ENCODE peak calls at places on chromosomes 13 and 19, in six cellular contexts. F is GM06990, R is kidney epithelial cell, Z is uterus, B is AG04450, V is natural killer cell. E is an unnamed sample.

GRCh38 chr19:13013649-13014048 is 18.4 kb downstream of the NFIX start:
- DNase-seq in F (no peak), R (no peak), Z (no peak), B (no peak), V (no peak), E (no peak)

GRCh38 chr13:44331912-44332840 is 41.4 kb upstream of the SERP2 start:
- DNase-seq in F (no peak), R (no peak), Z (peak; percentile 96), B (peak; percentile 75), V (no peak), E (no peak)

GRCh38 chr19:15091918-15092753 is 10.1 kb downstream of the OR1I1 start:
- DNase-seq in F (no peak), R (no peak), Z (peak; percentile 49), B (peak; percentile 39), V (peak; percentile 20), E (no peak)

GRCh38 chr19:9986787-9987281 is 23.5 kb downstream of the COL5A3 start:
- DNase-seq in F (no peak), R (no peak), Z (peak; percentile 37), B (no peak), V (no peak), E (no peak)

GRCh38 chr13:24625870-24626419 is 54.3 kb upstream of the ATP12A start:
- DNase-seq in F (no peak), R (no peak), Z (no peak), B (no peak), V (no peak), E (no peak)

GRCh38 chr19:51727349-51727880 is 3.6 kb upstream of the HAS1 start:
- DNase-seq in F (no peak), R (no peak), Z (no peak), B (no peak), V (no peak), E (no peak)

GRCh38 chr13:45238945-45239795 is 38.3 kb upstream of the KCTD4 start:
- DNase-seq in F (no peak), R (no peak), Z (no peak), B (no peak), V (no peak), E (no peak)

GRCh38 chr13:113545455-113545930 is 39.1 kb upstream of the TFDP1 start:
- DNase-seq in F (no peak), R (no peak), Z (no peak), B (no peak), V (no peak), E (no peak)

GRCh38 chr13:111216166-111216960 is 101.3 kb downstream of the ARHGEF7 start:
- DNase-seq in F (no peak), R (no peak), Z (no peak), B (no peak), V (no peak), E (no peak)

GRCh38 chr13:44653261-44653660 is 77.1 kb upstream of the TSC22D1 start:
- DNase-seq in F (no peak), R (no peak), Z (no peak), B (no peak), V (no peak), E (no peak)

GRCh38 chr19:27744926-27745844 is 1467.8 kb downstream of the UQCRFS1 start:
- DNase-seq in F (no peak), R (no peak), Z (no peak), B (no peak), V (no peak), E (no peak)

GRCh38 chr13:101489635-101490034 is 37.2 kb downstream of the ITGBL1 start:
- DNase-seq in F (no peak), R (no peak), Z (no peak), B (no peak), V (no peak), E (no peak)

GRCh38 chr13:46962286-46962941 is 65.6 kb upstream of the HTR2A start:
- DNase-seq in F (no peak), R (no peak), Z (no peak), B (no peak), V (no peak), E (no peak)

GRCh38 chr13:44385401-44385800 is 11.8 kb downstream of the SERP2 start:
- DNase-seq in F (no peak), R (no peak), Z (no peak), B (no peak), V (no peak), E (no peak)

GRCh38 chr19:48419158-48419920 is 25.9 kb downstream of the GRIN2D start:
- DNase-seq in F (peak; percentile 75), R (no peak), Z (peak; percentile 28), B (no peak), V (peak; percentile 66), E (peak; percentile 61)

GRCh38 chr19:48421548-48421947 is 24.2 kb upstream of the GRWD1 start:
- DNase-seq in F (no peak), R (no peak), Z (no peak), B (no peak), V (no peak), E (no peak)

GRCh38 chr19:48415869-48416268 is 22.4 kb downstream of the GRIN2D start:
- DNase-seq in F (no peak), R (no peak), Z (no peak), B (no peak), V (no peak), E (no peak)

GRCh38 chr19:48417436-48417835 is 24.0 kb downstream of the GRIN2D start:
- DNase-seq in F (no peak), R (no peak), Z (no peak), B (no peak), V (no peak), E (no peak)

DNA sequence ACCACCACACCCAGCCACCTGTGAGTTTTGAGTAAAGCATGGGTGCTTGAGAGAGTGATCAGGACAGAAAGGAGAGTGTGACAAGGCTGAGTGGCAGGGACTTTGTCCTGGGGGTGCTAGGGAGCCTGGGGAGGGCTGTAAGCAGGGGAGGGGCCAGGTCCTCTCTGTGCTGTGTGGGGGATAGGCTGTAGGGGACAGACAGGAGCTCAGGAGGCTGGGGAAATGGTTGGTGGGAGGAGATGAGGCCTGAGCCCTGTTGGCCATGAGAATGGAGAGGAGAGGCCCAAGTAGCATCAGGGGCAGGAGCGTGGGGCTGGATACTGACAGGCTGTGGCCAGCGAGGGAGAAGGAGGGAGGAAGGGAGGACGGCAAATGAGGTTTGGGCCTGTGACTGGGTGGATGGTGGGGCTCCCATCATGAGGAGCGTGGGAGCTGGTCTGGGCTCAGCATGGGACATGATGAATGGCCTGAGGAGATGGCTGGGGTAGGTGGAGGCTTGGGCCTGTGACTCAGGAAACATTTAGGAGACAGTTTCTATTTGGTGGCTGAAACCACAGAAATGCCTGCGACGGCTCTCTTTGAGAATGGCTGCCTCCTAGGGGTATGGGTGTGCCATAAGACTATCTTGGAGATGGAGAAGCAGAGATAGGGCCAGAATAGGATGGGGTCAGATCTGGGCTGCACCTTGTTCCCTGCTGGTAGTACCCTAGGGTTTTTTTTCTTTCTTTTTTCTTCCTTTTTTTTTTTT is 25.0 kb downstream of the GRIN2D start:
- DNase-seq in F (no peak), R (no peak), Z (no peak), B (no peak), V (no peak), E (no peak)
- TF ChIP-seq CTCF in F (no peak), R (no peak), Z (no peak), B (peak; percentile 15), V (no peak), E (no peak)

DNA sequence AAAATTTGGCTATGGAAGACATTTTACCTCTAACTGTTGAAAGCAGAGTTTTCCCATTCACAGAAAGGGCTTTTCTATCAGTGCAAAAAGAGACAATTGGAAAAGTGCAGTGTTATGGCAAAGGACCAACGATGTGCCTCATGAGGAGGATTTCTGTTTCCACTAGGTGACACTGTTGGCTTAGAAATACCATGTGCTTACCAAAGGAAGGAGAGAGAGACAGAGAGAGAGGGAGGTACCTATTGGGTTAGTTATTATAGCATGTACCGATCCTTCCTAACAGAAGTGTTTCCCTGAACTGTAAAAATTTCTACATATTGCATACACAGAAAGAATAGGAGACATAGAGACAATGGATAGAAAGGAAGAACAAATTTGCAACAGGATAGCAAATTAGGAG is 23.9 kb upstream of the PSG4 start:
- DNase-seq in F (no peak), R (no peak), Z (no peak), B (no peak), V (no peak), E (no peak)
- TF ChIP-seq CTCF in F (no peak), R (no peak), Z (no peak), B (peak; percentile 26), V (no peak), E (no peak)

GRCh38 chr19:42857544-42857867 is 22.0 kb downstream of the PSG1 start:
- DNase-seq in F (no peak), R (no peak), Z (no peak), B (no peak), V (no peak), E (no peak)
- TF ChIP-seq CTCF in F (no peak), R (no peak), Z (no peak), B (no peak), V (no peak), E (no peak)

GRCh38 chr13:37270206-37271001 is 164.9 kb upstream of the CSNK1A1L start:
- DNase-seq in F (no peak), R (no peak), Z (no peak), B (no peak), V (no peak), E (no peak)
- TF ChIP-seq CTCF in F (no peak), R (no peak), Z (no peak), B (peak; percentile 17), V (no peak), E (no peak)

DNA sequence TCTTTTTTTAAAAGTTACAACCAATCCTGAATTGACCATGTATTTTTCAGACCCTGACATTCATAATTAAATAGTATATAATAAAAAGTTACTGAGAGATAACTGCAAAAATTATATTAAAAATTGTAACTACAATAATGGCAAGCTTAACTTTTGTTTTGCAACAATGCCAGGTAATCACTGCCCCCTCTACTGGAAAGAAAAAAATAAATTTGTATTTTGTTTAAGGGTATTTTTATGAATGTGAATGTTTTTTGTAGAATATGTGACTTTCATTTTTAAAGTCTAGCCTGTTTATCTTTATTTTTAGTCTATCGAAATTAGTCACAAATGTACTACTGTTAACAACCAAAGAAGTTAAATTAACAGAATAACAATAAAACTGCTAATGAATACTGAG is 21.7 kb downstream of the MRPS31 start:
- DNase-seq in F (no peak), R (no peak), Z (no peak), B (no peak), V (no peak), E (no peak)
- TF ChIP-seq CTCF in F (no peak), R (peak; percentile 1), Z (no peak), B (peak; percentile 30), V (no peak), E (no peak)

GRCh38 chr19:50607874-50608785 is 31.6 kb downstream of the SYT3 start:
- DNase-seq in F (peak; percentile 81), R (peak; percentile 45), Z (peak; percentile 59), B (peak; percentile 8), V (peak; percentile 41), E (peak; percentile 46)
- TF ChIP-seq CTCF in F (peak; percentile 38), R (peak; percentile 65), Z (peak; percentile 25), B (peak; percentile 51), V (no peak), E (no peak)

DNA sequence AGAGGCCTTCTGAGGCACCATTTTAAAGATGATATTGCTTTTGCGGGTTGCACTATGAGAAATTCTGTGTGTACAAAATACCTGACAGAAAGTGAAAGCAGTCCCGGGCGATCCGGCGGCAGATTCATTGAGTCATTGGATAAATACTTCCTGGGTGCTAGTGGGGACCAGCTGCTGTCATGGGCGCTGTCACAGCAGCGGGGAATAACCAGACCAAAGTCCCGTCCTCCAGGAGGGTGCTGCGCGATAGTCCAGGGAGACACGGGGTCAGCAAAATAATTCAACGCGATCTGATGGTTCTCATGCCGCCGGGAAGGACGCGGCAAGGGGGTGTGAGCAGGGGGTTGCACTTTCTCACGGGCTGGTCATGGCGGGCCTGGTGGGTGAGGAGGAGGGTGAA is 13.5 kb downstream of the ZFR2 start:
- DNase-seq in F (no peak), R (no peak), Z (no peak), B (no peak), V (no peak), E (no peak)
- TF ChIP-seq CTCF in F (no peak), R (no peak), Z (no peak), B (no peak), V (no peak), E (no peak)